ENCODE peak calls at places on chromosomes 6 and 20, in five cellular contexts. L is stimulated activated CD4-positive, alpha-beta T cell treated with anti-CD3 and anti-CD28 coated beads, Interleukin-2, amount 100 ng/mL, for 48 hours; M is activated T-helper 1 cell treated with anti-CD3 and anti-CD28 coated beads, Interleukin-2, amount 50 U/mL, for 16 hours; Y is cardiac muscle cell; W is NCI-H2029 treated with DMSO at 0.1 percent for 48 hours. B is an unnamed sample.

GRCh38 chr20:10713161-10713560 is 39.4 kb upstream of the JAG1 start:
- DNase-seq in L (no peak), M (no peak), Y (no peak), W (no peak), B (no peak)

GRCh38 chr6:166423051-166423745 is 40.5 kb upstream of the MPC1 start:
- DNase-seq in L (no peak), M (no peak), Y (no peak), W (no peak), B (no peak)

GRCh38 chr6:14661188-14661587 is 543.6 kb downstream of the CD83 start:
- DNase-seq in L (no peak), M (no peak), Y (no peak), W (no peak), B (no peak)

GRCh38 chr20:44702776-44703175 is 12.4 kb upstream of the CCN5 start:
- DNase-seq in L (no peak), M (no peak), Y (peak), W (no peak), B (peak)

GRCh38 chr6:90868256-90868655 is 281.4 kb upstream of the MAP3K7 start:
- DNase-seq in L (no peak), M (no peak), Y (no peak), W (no peak), B (no peak)

GRCh38 chr6:63066053-63066704 is 145.1 kb upstream of the FKBP1C start:
- DNase-seq in L (no peak), M (no peak), Y (no peak), W (no peak), B (no peak)

GRCh38 chr6:159312204-159312603 is 143.0 kb downstream of the FNDC1 start:
- DNase-seq in L (no peak), M (no peak), Y (peak), W (no peak), B (no peak)

GRCh38 chr20:15759546-15760216 is 813.6 kb downstream of the KIF16B start:
- DNase-seq in L (no peak), M (no peak), Y (no peak), W (no peak), B (no peak)

GRCh38 chr20:61712632-61713031 is 353.0 kb downstream of the TAF4 start:
- DNase-seq in L (no peak), M (no peak), Y (no peak), W (no peak), B (no peak)

GRCh38 chr6:82144852-82145332 is 102.7 kb downstream of the IBTK start:
- DNase-seq in L (no peak), M (no peak), Y (peak), W (no peak), B (no peak)

GRCh38 chr20:62914970-62915457 is 11.3 kb downstream of the DIDO1 start:
- DNase-seq in L (no peak), M (no peak), Y (peak), W (peak), B (no peak)

GRCh38 chr6:73145690-73146089 is 79.6 kb downstream of the KHDC1L start:
- DNase-seq in L (no peak), M (no peak), Y (no peak), W (no peak), B (no peak)

GRCh38 chr6:73382462-73383113 is 12.0 kb upstream of the DDX43 start:
- DNase-seq in L (no peak), M (no peak), Y (no peak), W (no peak), B (no peak)

GRCh38 chr20:18738055-18738454 is 75.5 kb upstream of the SCP2D1 start:
- DNase-seq in L (no peak), M (no peak), Y (peak), W (no peak), B (peak)

GRCh38 chr6:116550796-116551195 is 2.8 kb upstream of the CALHM4 start:
- DNase-seq in L (no peak), M (no peak), Y (no peak), W (no peak), B (no peak)

GRCh38 chr20:50844430-50845100 is 49.7 kb downstream of the BCAS4 start:
- DNase-seq in L (peak), M (no peak), Y (peak), W (no peak), B (no peak)

GRCh38 chr6:158086706-158087518 is 81.2 kb downstream of the SERAC1 start:
- DNase-seq in L (no peak), M (no peak), Y (no peak), W (no peak), B (no peak)

GRCh38 chr20:21352703-21353102 is 44.6 kb downstream of the NKX2-4 start:
- DNase-seq in L (no peak), M (no peak), Y (peak), W (no peak), B (no peak)

GRCh38 chr6:11613858-11614257 is 76.3 kb downstream of the TMEM170B start:
- DNase-seq in L (no peak), M (no peak), Y (peak), W (no peak), B (no peak)

GRCh38 chr6:39300739-39301138 is 13.5 kb downstream of the KCNK17 start:
- DNase-seq in L (no peak), M (no peak), Y (no peak), W (no peak), B (no peak)

GRCh38 chr6:120290964-120291363 is 941.4 kb upstream of the MAN1A1 start:
- DNase-seq in L (no peak), M (no peak), Y (peak), W (no peak), B (no peak)

GRCh38 chr20:45402946-45403345 is 5.1 kb upstream of the DBNDD2 start:
- DNase-seq in L (no peak), M (no peak), Y (no peak), W (no peak), B (no peak)

GRCh38 chr6:36428911-36429310 is 13.7 kb downstream of the PXT1 start:
- DNase-seq in L (no peak), M (no peak), Y (no peak), W (no peak), B (no peak)

GRCh38 chr20:38861071-38861401 is 55.5 kb downstream of the PPP1R16B start:
- DNase-seq in L (no peak), M (no peak), Y (no peak), W (no peak), B (no peak)

GRCh38 chr6:26525818-26526217 is 12.3 kb upstream of the HMGN4 start:
- DNase-seq in L (no peak), M (no peak), Y (no peak), W (no peak), B (no peak)

GRCh38 chr6:109342564-109342963 is 39.7 kb downstream of the CD164 start:
- DNase-seq in L (no peak), M (no peak), Y (no peak), W (no peak), B (no peak)

GRCh38 chr6:22716721-22717120 is 147.4 kb downstream of the HDGFL1 start:
- DNase-seq in L (no peak), M (no peak), Y (no peak), W (no peak), B (peak)

GRCh38 chr6:28988536-28989415 is 16.3 kb downstream of the ZNF311 start:
- DNase-seq in L (peak), M (peak), Y (peak), W (no peak), B (peak)

GRCh38 chr6:116866281-116866871 is 10.7 kb upstream of the RFX6 start:
- DNase-seq in L (no peak), M (no peak), Y (no peak), W (no peak), B (no peak)

GRCh38 chr20:34110025-34111013 is 1.7 kb downstream of the EIF2S2 start:
- DNase-seq in L (no peak), M (no peak), Y (peak), W (no peak), B (no peak)

GRCh38 chr6:14326774-14327173 is 209.2 kb downstream of the CD83 start:
- DNase-seq in L (no peak), M (no peak), Y (no peak), W (no peak), B (no peak)

GRCh38 chr6:105326838-105327745 is 75.8 kb downstream of the PREP start:
- DNase-seq in L (no peak), M (no peak), Y (no peak), W (peak), B (no peak)

GRCh38 chr6:147227770-147228320 is 23.6 kb downstream of the STXBP5 start:
- DNase-seq in L (no peak), M (no peak), Y (no peak), W (no peak), B (no peak)

B was measured in colonic mucosa.